ENCODE peak calls at places on chromosomes 11 and 22, in six cellular contexts. O is HCT116, A is GM23248, H is MM.1S, T is PC-3, S is SK-N-SH. Y is an unnamed sample.

GRCh38 chr11:132245558-132246385 is 875.4 kb downstream of the NTM start:
- DNase-seq in H (no peak), O (no peak), T (no peak), A (no peak), S (no peak), Y (no peak)

GRCh38 chr11:119790476-119790875 is 61.5 kb upstream of the NECTIN1 start:
- DNase-seq in S (no peak), T (no peak), O (no peak), H (no peak), A (no peak), Y (no peak)

GRCh38 chr11:128627666-128628342 is 40.4 kb upstream of the ETS1 start:
- DNase-seq in A (no peak), S (peak), O (no peak), H (no peak), T (no peak), Y (no peak)

GRCh38 chr11:118703563-118704106 is 24.2 kb upstream of the TREH start:
- DNase-seq in A (no peak), H (no peak), S (no peak), O (no peak), T (no peak), Y (no peak)

GRCh38 chr22:45246060-45246985 is 5.6 kb upstream of the KIAA0930 start:
- DNase-seq in A (peak), H (no peak), O (peak), S (peak), T (peak), Y (no peak)

GRCh38 chr11:104870910-104871309 is 27.4 kb downstream of the CASP12 start:
- DNase-seq in T (no peak), H (peak), S (no peak), A (peak), O (no peak), Y (no peak)

GRCh38 chr11:73237471-73238290 is 19.6 kb downstream of the P2RY2 start:
- DNase-seq in A (peak), H (no peak), T (no peak), O (no peak), S (no peak), Y (no peak)

GRCh38 chr11:72860592-72860991 is 46.4 kb downstream of the ATG16L2 start:
- DNase-seq in A (no peak), H (no peak), T (no peak), O (no peak), S (no peak), Y (no peak)

GRCh38 chr11:21229224-21229623 is 559.8 kb downstream of the NELL1 start:
- DNase-seq in O (no peak), S (no peak), A (no peak), H (no peak), T (no peak), Y (no peak)

GRCh38 chr22:46021577-46021976 is 44.6 kb upstream of the WNT7B start:
- DNase-seq in O (no peak), S (no peak), A (no peak), T (no peak), H (no peak), Y (no peak)

GRCh38 chr11:59614277-59615131 is 1.1 kb downstream of the OSBP start:
- DNase-seq in T (peak), A (peak), S (no peak), H (no peak), O (no peak), Y (no peak)

GRCh38 chr11:45091563-45092392 is 54.7 kb upstream of the PRDM11 start:
- DNase-seq in A (no peak), S (no peak), T (no peak), H (no peak), O (no peak), Y (peak)
- H3K4me2 ChIP-seq in A (peak), S (no peak), T (no peak), H (no peak), O (no peak), Y (peak)

GRCh38 chr11:102647430-102647829 is 22.3 kb upstream of the MMP20 start:
- DNase-seq in H (no peak), O (no peak), T (peak), A (peak), S (no peak), Y (no peak)
- TF ChIP-seq EZH2phosphoT487 in H (no peak), O (no peak), T (no peak), A (no peak), S (no peak), Y (no peak)

DNA sequence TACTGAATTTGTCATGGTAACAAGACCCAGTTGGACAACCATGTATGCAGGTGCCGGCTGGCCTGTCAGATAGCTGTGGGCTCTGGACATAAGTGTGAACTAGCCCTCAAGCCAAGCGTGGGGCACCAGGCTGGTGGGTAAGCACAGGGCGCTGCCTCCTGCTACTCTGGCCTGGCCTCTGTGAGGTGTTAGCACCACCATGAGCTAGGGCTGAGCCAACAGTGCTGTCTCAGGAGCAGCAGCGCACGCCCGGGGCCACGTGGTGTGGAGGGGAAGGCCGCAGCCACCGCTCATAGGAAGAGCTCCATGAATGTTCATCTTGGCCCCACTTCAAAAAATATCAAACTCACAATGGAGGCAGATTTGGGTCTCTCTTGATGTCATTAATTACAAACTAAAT is 35.3 kb upstream of the GNB1L start:
- DNase-seq in S (no peak), A (no peak), O (no peak), H (no peak), T (no peak), Y (no peak)
- H3K9ac ChIP-seq in S (no peak), A (no peak), O (no peak), H (no peak), T (no peak), Y (no peak)

DNA sequence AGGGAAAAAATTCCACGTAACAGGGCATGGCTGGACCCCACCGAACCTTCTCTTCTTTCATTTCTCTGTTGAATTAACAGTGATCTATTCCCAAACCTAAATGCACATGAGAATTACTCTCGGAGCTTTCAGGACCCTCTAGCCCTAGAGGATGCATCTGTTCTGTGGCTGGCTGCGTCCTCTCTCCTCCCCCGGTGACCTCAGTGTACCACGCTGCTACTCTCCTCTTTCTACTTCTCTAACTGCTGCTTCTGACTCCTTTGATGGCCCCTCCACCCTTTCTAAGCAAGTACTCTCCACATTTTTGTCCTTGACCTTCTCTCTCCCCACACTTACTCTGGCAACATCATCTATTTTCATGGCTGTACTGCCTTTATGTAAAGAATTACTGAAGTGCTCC is 12.1 kb upstream of the APOA1 start:
- DNase-seq in A (no peak), H (no peak), O (no peak), T (no peak), S (no peak), Y (no peak)
- H3K4me2 ChIP-seq in A (no peak), H (no peak), O (no peak), T (no peak), S (no peak), Y (no peak)

GRCh38 chr22:23763579-23764331 is 965 bp downstream of the C22orf15 start:
- DNase-seq in H (no peak), S (peak), T (no peak), A (no peak), O (no peak), Y (peak)
- TF ChIP-seq EZH2phosphoT487 in H (no peak), S (no peak), T (no peak), A (no peak), O (no peak), Y (no peak)

GRCh38 chr11:504994-505344 is 2.1 kb downstream of the RNH1 start:
- DNase-seq in S (no peak), T (peak), A (no peak), H (no peak), O (no peak), Y (no peak)

GRCh38 chr11:508956-509355 is 1.9 kb upstream of the RNH1 start:
- DNase-seq in O (no peak), H (no peak), T (no peak), A (no peak), S (no peak), Y (no peak)

GRCh38 chr11:506950-507726 is at the start of gene RNH1:
- DNase-seq in O (peak), H (peak), A (peak), S (peak), T (peak), Y (peak)

GRCh38 chr11:506238-506949 is 648 bp downstream of the RNH1 start:
- DNase-seq in H (peak), S (peak), A (peak), O (peak), T (peak), Y (peak)

GRCh38 chr11:507727-508515 is 879 bp upstream of the RNH1 start:
- DNase-seq in A (peak), H (no peak), T (no peak), O (no peak), S (no peak), Y (no peak)
- H3K9ac ChIP-seq in A (peak), H (no peak), T (peak), O (peak), S (peak), Y (peak)